ENCODE peak calls at places on chromosomes 5 and 9, in six cellular contexts. One of them, this sample, is unnamed.

GRCh38 chr9:98241357-98242104 is 13.9 kb downstream of the TBC1D2 start:
- DNase-seq in aorta: peak
- DNase-seq in DMS153: no peak
- DNase-seq in central memory CD8-positive, alpha-beta T cell: no peak
- DNase-seq in iPS-NIHi11: peak
- DNase-seq in tibial artery: no peak
- DNase-seq in this sample: no peak

GRCh38 chr9:109027176-109027575 is 13.9 kb upstream of the CTNNAL1 start:
- DNase-seq in aorta: peak
- DNase-seq in DMS153: no peak
- DNase-seq in central memory CD8-positive, alpha-beta T cell: no peak
- DNase-seq in iPS-NIHi11: no peak
- DNase-seq in tibial artery: no peak
- DNase-seq in this sample: no peak

GRCh38 chr9:121048618-121049017 is 1.5 kb downstream of the C5 start:
- DNase-seq in aorta: no peak
- DNase-seq in DMS153: no peak
- DNase-seq in central memory CD8-positive, alpha-beta T cell: no peak
- DNase-seq in iPS-NIHi11: no peak
- DNase-seq in tibial artery: no peak
- DNase-seq in this sample: no peak

GRCh38 chr5:140024928-140025327 is 18.2 kb downstream of the NRG2 start:
- DNase-seq in aorta: no peak
- DNase-seq in DMS153: no peak
- DNase-seq in central memory CD8-positive, alpha-beta T cell: no peak
- DNase-seq in iPS-NIHi11: no peak
- DNase-seq in tibial artery: no peak
- DNase-seq in this sample: no peak

GRCh38 chr5:132749506-132749905 is 2.3 kb downstream of the CCNI2 start:
- DNase-seq in aorta: no peak
- DNase-seq in DMS153: no peak
- DNase-seq in central memory CD8-positive, alpha-beta T cell: no peak
- DNase-seq in iPS-NIHi11: no peak
- DNase-seq in tibial artery: no peak
- DNase-seq in this sample: no peak

GRCh38 chr9:131017067-131017466 is 8.1 kb downstream of the LAMC3 start:
- DNase-seq in aorta: no peak
- DNase-seq in DMS153: no peak
- DNase-seq in central memory CD8-positive, alpha-beta T cell: no peak
- DNase-seq in iPS-NIHi11: no peak
- DNase-seq in tibial artery: no peak
- DNase-seq in this sample: no peak

GRCh38 chr5:82287625-82288024 is 9.5 kb upstream of the RPS23 start:
- DNase-seq in aorta: no peak
- DNase-seq in DMS153: no peak
- DNase-seq in central memory CD8-positive, alpha-beta T cell: no peak
- DNase-seq in iPS-NIHi11: no peak
- DNase-seq in tibial artery: no peak
- DNase-seq in this sample: no peak

GRCh38 chr9:4333231-4333740 is 33.4 kb upstream of the GLIS3 start:
- DNase-seq in aorta: no peak
- DNase-seq in DMS153: no peak
- DNase-seq in central memory CD8-positive, alpha-beta T cell: no peak
- DNase-seq in iPS-NIHi11: no peak
- DNase-seq in tibial artery: no peak
- DNase-seq in this sample: no peak

GRCh38 chr9:128747233-128747632 is 23.3 kb upstream of the ZDHHC12 start:
- DNase-seq in aorta: no peak
- DNase-seq in DMS153: no peak
- DNase-seq in central memory CD8-positive, alpha-beta T cell: no peak
- DNase-seq in iPS-NIHi11: no peak
- DNase-seq in tibial artery: no peak
- DNase-seq in this sample: no peak

GRCh38 chr5:36392818-36393217 is 91.1 kb upstream of the RANBP3L start:
- DNase-seq in aorta: no peak
- DNase-seq in DMS153: no peak
- DNase-seq in central memory CD8-positive, alpha-beta T cell: no peak
- DNase-seq in iPS-NIHi11: no peak
- DNase-seq in tibial artery: no peak
- DNase-seq in this sample: no peak

GRCh38 chr5:137791387-137791786 is 37.2 kb upstream of the HNRNPA0 start:
- DNase-seq in aorta: no peak
- DNase-seq in DMS153: no peak
- DNase-seq in central memory CD8-positive, alpha-beta T cell: no peak
- DNase-seq in iPS-NIHi11: no peak
- DNase-seq in tibial artery: no peak
- DNase-seq in this sample: no peak

GRCh38 chr9:115786321-115786720 is 367.3 kb upstream of the PAPPA start:
- DNase-seq in aorta: no peak
- DNase-seq in DMS153: no peak
- DNase-seq in central memory CD8-positive, alpha-beta T cell: no peak
- DNase-seq in iPS-NIHi11: no peak
- DNase-seq in tibial artery: no peak
- DNase-seq in this sample: no peak

GRCh38 chr9:935348-935965 is 41.0 kb upstream of the DMRT3 start:
- DNase-seq in aorta: no peak
- DNase-seq in DMS153: peak
- DNase-seq in central memory CD8-positive, alpha-beta T cell: no peak
- DNase-seq in iPS-NIHi11: no peak
- DNase-seq in tibial artery: no peak
- DNase-seq in this sample: no peak

GRCh38 chr5:127739807-127740384 is 36.7 kb downstream of the CCDC192 start:
- DNase-seq in aorta: no peak
- DNase-seq in DMS153: no peak
- DNase-seq in central memory CD8-positive, alpha-beta T cell: no peak
- DNase-seq in iPS-NIHi11: no peak
- DNase-seq in tibial artery: no peak
- DNase-seq in this sample: no peak

This sample was measured in CD14-positive monocyte.